ENCODE peak calls at places on chromosomes 6 and 20, in seven cellular contexts. One of them, this sample, is unnamed.
A peak's percentile ranks its signal among the peaks of the same experiment; 100 is the strongest.

GRCh38 chr6:27651371-27651732 is 178.4 kb upstream of the ZNF184 start:
- DNase-seq in small intestine: no peak
- DNase-seq in fibroblast of pulmonary artery: no peak
- DNase-seq in neural progenitor cell: peak; percentile 66
- DNase-seq in bronchial epithelial cell: peak; percentile 29
- DNase-seq in left ventricle myocardium inferior: no peak
- DNase-seq in effector memory CD4-positive, alpha-beta T cell: no peak
- DNase-seq in this sample: no peak

GRCh38 chr6:168193816-168194701 is 115.0 kb upstream of the FRMD1 start:
- DNase-seq in small intestine: no peak
- DNase-seq in fibroblast of pulmonary artery: no peak
- DNase-seq in neural progenitor cell: peak; percentile 30
- DNase-seq in bronchial epithelial cell: no peak
- DNase-seq in left ventricle myocardium inferior: no peak
- DNase-seq in effector memory CD4-positive, alpha-beta T cell: no peak
- DNase-seq in this sample: no peak

GRCh38 chr6:73395875-73396274 is 1.2 kb downstream of the DDX43 start:
- DNase-seq in small intestine: no peak
- DNase-seq in fibroblast of pulmonary artery: no peak
- DNase-seq in neural progenitor cell: no peak
- DNase-seq in bronchial epithelial cell: no peak
- DNase-seq in left ventricle myocardium inferior: no peak
- DNase-seq in effector memory CD4-positive, alpha-beta T cell: no peak
- DNase-seq in this sample: no peak

GRCh38 chr6:107657755-107658461 is 166.2 kb downstream of the SCML4 start:
- DNase-seq in small intestine: peak; percentile 42
- DNase-seq in fibroblast of pulmonary artery: peak; percentile 54
- DNase-seq in neural progenitor cell: no peak
- DNase-seq in bronchial epithelial cell: peak; percentile 76
- DNase-seq in left ventricle myocardium inferior: peak; percentile 29
- DNase-seq in effector memory CD4-positive, alpha-beta T cell: no peak
- DNase-seq in this sample: peak; percentile 65

GRCh38 chr20:16864958-16865357 is 116.8 kb downstream of the OTOR start:
- DNase-seq in small intestine: no peak
- DNase-seq in fibroblast of pulmonary artery: no peak
- DNase-seq in neural progenitor cell: no peak
- DNase-seq in bronchial epithelial cell: no peak
- DNase-seq in left ventricle myocardium inferior: no peak
- DNase-seq in effector memory CD4-positive, alpha-beta T cell: no peak
- DNase-seq in this sample: no peak

GRCh38 chr20:37364927-37365272 is 19.0 kb downstream of the SRC start:
- DNase-seq in small intestine: no peak
- DNase-seq in fibroblast of pulmonary artery: no peak
- DNase-seq in neural progenitor cell: no peak
- DNase-seq in bronchial epithelial cell: no peak
- DNase-seq in left ventricle myocardium inferior: no peak
- DNase-seq in effector memory CD4-positive, alpha-beta T cell: no peak
- DNase-seq in this sample: no peak

GRCh38 chr6:11172501-11173337 is 59.7 kb downstream of the NEDD9 start:
- DNase-seq in small intestine: peak; percentile 61
- DNase-seq in fibroblast of pulmonary artery: peak; percentile 60
- DNase-seq in neural progenitor cell: peak; percentile 82
- DNase-seq in bronchial epithelial cell: peak; percentile 58
- DNase-seq in left ventricle myocardium inferior: peak; percentile 68
- DNase-seq in effector memory CD4-positive, alpha-beta T cell: peak; percentile 46
- DNase-seq in this sample: peak; percentile 55

GRCh38 chr6:6972456-6972855 is 135.3 kb upstream of the RREB1 start:
- DNase-seq in small intestine: peak; percentile 50
- DNase-seq in fibroblast of pulmonary artery: peak; percentile 86
- DNase-seq in neural progenitor cell: no peak
- DNase-seq in bronchial epithelial cell: peak; percentile 76
- DNase-seq in left ventricle myocardium inferior: no peak
- DNase-seq in effector memory CD4-positive, alpha-beta T cell: no peak
- DNase-seq in this sample: no peak

GRCh38 chr20:50041238-50041915 is 58.6 kb downstream of the SNAI1 start:
- DNase-seq in small intestine: no peak
- DNase-seq in fibroblast of pulmonary artery: no peak
- DNase-seq in neural progenitor cell: no peak
- DNase-seq in bronchial epithelial cell: no peak
- DNase-seq in left ventricle myocardium inferior: no peak
- DNase-seq in effector memory CD4-positive, alpha-beta T cell: no peak
- DNase-seq in this sample: no peak

GRCh38 chr6:150069707-150070106 is 786 bp upstream of the ULBP3 start:
- DNase-seq in small intestine: no peak
- DNase-seq in fibroblast of pulmonary artery: no peak
- DNase-seq in neural progenitor cell: peak; percentile 28
- DNase-seq in bronchial epithelial cell: no peak
- DNase-seq in left ventricle myocardium inferior: no peak
- DNase-seq in effector memory CD4-positive, alpha-beta T cell: no peak
- DNase-seq in this sample: no peak

GRCh38 chr6:152246554-152247337 is 390.4 kb downstream of the SYNE1 start:
- DNase-seq in small intestine: no peak
- DNase-seq in fibroblast of pulmonary artery: peak; percentile 63
- DNase-seq in neural progenitor cell: no peak
- DNase-seq in bronchial epithelial cell: no peak
- DNase-seq in left ventricle myocardium inferior: no peak
- DNase-seq in effector memory CD4-positive, alpha-beta T cell: no peak
- DNase-seq in this sample: no peak

GRCh38 chr6:123742626-123743025 is 61.0 kb upstream of the NKAIN2 start:
- DNase-seq in small intestine: no peak
- DNase-seq in fibroblast of pulmonary artery: no peak
- DNase-seq in neural progenitor cell: no peak
- DNase-seq in bronchial epithelial cell: no peak
- DNase-seq in left ventricle myocardium inferior: no peak
- DNase-seq in effector memory CD4-positive, alpha-beta T cell: no peak
- DNase-seq in this sample: no peak

GRCh38 chr6:130357436-130357835 is 8.4 kb upstream of the TMEM200A start:
- DNase-seq in small intestine: no peak
- DNase-seq in fibroblast of pulmonary artery: no peak
- DNase-seq in neural progenitor cell: no peak
- DNase-seq in bronchial epithelial cell: no peak
- DNase-seq in left ventricle myocardium inferior: no peak
- DNase-seq in effector memory CD4-positive, alpha-beta T cell: no peak
- DNase-seq in this sample: no peak

GRCh38 chr6:169085466-169085865 is 168.2 kb downstream of the THBS2 start:
- DNase-seq in small intestine: no peak
- DNase-seq in fibroblast of pulmonary artery: no peak
- DNase-seq in neural progenitor cell: no peak
- DNase-seq in bronchial epithelial cell: no peak
- DNase-seq in left ventricle myocardium inferior: no peak
- DNase-seq in effector memory CD4-positive, alpha-beta T cell: no peak
- DNase-seq in this sample: no peak

GRCh38 chr20:53617791-53618489 is 24.3 kb upstream of the ZNF217 start:
- DNase-seq in small intestine: no peak
- DNase-seq in fibroblast of pulmonary artery: no peak
- DNase-seq in neural progenitor cell: no peak
- DNase-seq in bronchial epithelial cell: peak; percentile 31
- DNase-seq in left ventricle myocardium inferior: no peak
- DNase-seq in effector memory CD4-positive, alpha-beta T cell: no peak
- DNase-seq in this sample: no peak

GRCh38 chr20:53623454-53624206 is 30.0 kb upstream of the ZNF217 start:
- DNase-seq in small intestine: peak; percentile 81
- DNase-seq in fibroblast of pulmonary artery: peak; percentile 80
- DNase-seq in neural progenitor cell: peak; percentile 54
- DNase-seq in bronchial epithelial cell: peak; percentile 68
- DNase-seq in left ventricle myocardium inferior: peak; percentile 56
- DNase-seq in effector memory CD4-positive, alpha-beta T cell: no peak
- DNase-seq in this sample: peak; percentile 47

GRCh38 chr20:53623127-53623453 is 29.5 kb upstream of the ZNF217 start:
- DNase-seq in small intestine: no peak
- DNase-seq in fibroblast of pulmonary artery: no peak
- DNase-seq in neural progenitor cell: no peak
- DNase-seq in bronchial epithelial cell: no peak
- DNase-seq in left ventricle myocardium inferior: no peak
- DNase-seq in effector memory CD4-positive, alpha-beta T cell: no peak
- DNase-seq in this sample: no peak

GRCh38 chr20:53622247-53623114 is 28.8 kb upstream of the ZNF217 start:
- DNase-seq in small intestine: peak; percentile 52
- DNase-seq in fibroblast of pulmonary artery: peak; percentile 36
- DNase-seq in neural progenitor cell: no peak
- DNase-seq in bronchial epithelial cell: no peak
- DNase-seq in left ventricle myocardium inferior: no peak
- DNase-seq in effector memory CD4-positive, alpha-beta T cell: no peak
- DNase-seq in this sample: no peak

DNA sequence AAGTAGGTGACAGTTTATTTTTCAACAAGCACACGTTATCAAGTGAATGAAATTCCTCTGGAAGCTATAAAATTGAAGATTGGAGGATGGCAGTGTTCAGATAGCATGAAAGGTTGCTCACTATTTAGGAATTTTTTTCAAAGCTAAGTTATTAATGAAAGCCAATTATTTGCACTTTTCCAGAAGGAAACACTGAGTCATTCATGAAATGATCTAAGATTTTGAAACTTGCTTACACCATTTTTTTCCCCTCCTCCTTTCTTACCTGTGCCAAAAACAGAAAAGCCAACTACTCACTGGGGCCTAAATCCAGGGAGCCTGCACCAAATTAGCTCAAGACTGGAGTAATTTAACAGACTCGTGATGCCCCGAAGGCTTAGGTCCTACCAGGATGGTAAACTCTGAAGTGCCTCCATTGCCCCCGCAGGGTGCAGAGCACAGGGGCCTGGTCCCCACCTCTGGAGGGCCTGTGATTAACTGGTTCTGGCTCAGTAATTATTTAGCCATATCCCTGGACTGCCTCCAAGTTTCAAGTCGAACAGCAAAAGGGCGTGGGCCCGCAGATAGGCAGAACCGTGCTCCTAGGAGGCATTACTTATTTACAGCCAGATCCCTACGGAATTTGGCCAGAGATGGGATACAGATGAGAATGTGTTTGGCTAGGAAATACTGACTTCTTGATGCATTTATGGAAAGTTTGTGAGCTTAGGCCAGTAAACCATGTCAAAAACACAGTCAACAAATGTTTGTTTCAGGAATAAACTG is 28.0 kb upstream of the ZNF217 start:
- DNase-seq in small intestine: peak; percentile 86
- DNase-seq in fibroblast of pulmonary artery: peak; percentile 95
- DNase-seq in neural progenitor cell: no peak
- DNase-seq in bronchial epithelial cell: peak; percentile 96
- DNase-seq in left ventricle myocardium inferior: peak; percentile 35
- DNase-seq in effector memory CD4-positive, alpha-beta T cell: no peak
- DNase-seq in this sample: no peak
- H3K4me3 ChIP-seq in small intestine: no peak overlapping the region
- H3K4me3 ChIP-seq in fibroblast of pulmonary artery: no peak overlapping the region
- H3K4me3 ChIP-seq in neural progenitor cell: no peak overlapping the region
- H3K4me3 ChIP-seq in bronchial epithelial cell: no peak overlapping the region
- H3K4me3 ChIP-seq in left ventricle myocardium inferior: no peak overlapping the region
- H3K4me3 ChIP-seq in effector memory CD4-positive, alpha-beta T cell: no peak overlapping the region
- H3K4me3 ChIP-seq in this sample: no peak overlapping the region

GRCh38 chr6:5461365-5461764 is 200.1 kb downstream of the FARS2 start:
- DNase-seq in small intestine: no peak
- DNase-seq in fibroblast of pulmonary artery: no peak
- DNase-seq in neural progenitor cell: no peak
- DNase-seq in bronchial epithelial cell: no peak
- DNase-seq in left ventricle myocardium inferior: no peak
- DNase-seq in effector memory CD4-positive, alpha-beta T cell: no peak
- DNase-seq in this sample: no peak

GRCh38 chr6:5453531-5453930 is 192.2 kb downstream of the FARS2 start:
- DNase-seq in small intestine: no peak
- DNase-seq in fibroblast of pulmonary artery: no peak
- DNase-seq in neural progenitor cell: no peak
- DNase-seq in bronchial epithelial cell: no peak
- DNase-seq in left ventricle myocardium inferior: no peak
- DNase-seq in effector memory CD4-positive, alpha-beta T cell: no peak
- DNase-seq in this sample: no peak

GRCh38 chr6:5459346-5459745 is 198.0 kb downstream of the FARS2 start:
- DNase-seq in small intestine: no peak
- DNase-seq in fibroblast of pulmonary artery: no peak
- DNase-seq in neural progenitor cell: no peak
- DNase-seq in bronchial epithelial cell: no peak
- DNase-seq in left ventricle myocardium inferior: no peak
- DNase-seq in effector memory CD4-positive, alpha-beta T cell: no peak
- DNase-seq in this sample: no peak

GRCh38 chr6:5457036-5457435 is 195.7 kb downstream of the FARS2 start:
- DNase-seq in small intestine: no peak
- DNase-seq in fibroblast of pulmonary artery: peak; percentile 29
- DNase-seq in neural progenitor cell: no peak
- DNase-seq in bronchial epithelial cell: peak; percentile 74
- DNase-seq in left ventricle myocardium inferior: no peak
- DNase-seq in effector memory CD4-positive, alpha-beta T cell: no peak
- DNase-seq in this sample: no peak

GRCh38 chr6:5457983-5458683 is 196.8 kb downstream of the FARS2 start:
- DNase-seq in small intestine: no peak
- DNase-seq in fibroblast of pulmonary artery: no peak
- DNase-seq in neural progenitor cell: no peak
- DNase-seq in bronchial epithelial cell: peak; percentile 63
- DNase-seq in left ventricle myocardium inferior: no peak
- DNase-seq in effector memory CD4-positive, alpha-beta T cell: no peak
- DNase-seq in this sample: no peak
- H3K4me3 ChIP-seq in small intestine: no peak overlapping the region
- H3K4me3 ChIP-seq in fibroblast of pulmonary artery: no peak overlapping the region
- H3K4me3 ChIP-seq in neural progenitor cell: no peak overlapping the region
- H3K4me3 ChIP-seq in bronchial epithelial cell: peak overlapping the region; percentile 18
- H3K4me3 ChIP-seq in left ventricle myocardium inferior: no peak overlapping the region
- H3K4me3 ChIP-seq in effector memory CD4-positive, alpha-beta T cell: no peak overlapping the region
- H3K4me3 ChIP-seq in this sample: no peak overlapping the region

DNA sequence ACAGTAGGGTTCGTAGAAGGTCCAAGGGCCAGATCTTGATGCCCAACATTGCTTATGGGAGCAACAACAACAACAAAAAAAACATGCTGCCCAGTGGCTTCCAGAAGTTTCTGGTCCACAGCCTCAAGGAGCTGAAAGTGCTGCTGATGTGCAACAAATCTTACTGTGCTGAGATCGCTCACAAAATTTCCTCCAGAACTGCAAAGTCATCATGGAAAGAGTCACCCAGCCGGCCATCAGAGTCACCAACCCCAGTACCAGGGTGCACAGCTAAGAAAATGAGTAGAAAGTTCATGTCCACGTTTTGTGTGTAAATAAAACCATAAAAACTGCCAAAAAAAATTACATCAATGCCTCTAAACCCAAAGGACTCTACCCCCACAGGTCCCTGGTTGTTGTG is 3.8 kb downstream of the HLA-DPB1 start:
- DNase-seq in small intestine: no peak
- DNase-seq in fibroblast of pulmonary artery: no peak
- DNase-seq in neural progenitor cell: no peak
- DNase-seq in bronchial epithelial cell: no peak
- DNase-seq in left ventricle myocardium inferior: no peak
- DNase-seq in effector memory CD4-positive, alpha-beta T cell: no peak
- DNase-seq in this sample: no peak
- H3K4me3 ChIP-seq in small intestine: no peak overlapping the region
- H3K4me3 ChIP-seq in fibroblast of pulmonary artery: no peak overlapping the region
- H3K4me3 ChIP-seq in neural progenitor cell: no peak overlapping the region
- H3K4me3 ChIP-seq in bronchial epithelial cell: no peak overlapping the region
- H3K4me3 ChIP-seq in left ventricle myocardium inferior: peak overlapping the region; percentile 69
- H3K4me3 ChIP-seq in effector memory CD4-positive, alpha-beta T cell: no peak overlapping the region
- H3K4me3 ChIP-seq in this sample: no peak overlapping the region

GRCh38 chr6:116883005-116883404 is 6.0 kb downstream of the RFX6 start:
- DNase-seq in small intestine: no peak
- DNase-seq in fibroblast of pulmonary artery: peak; percentile 2
- DNase-seq in neural progenitor cell: no peak
- DNase-seq in bronchial epithelial cell: peak; percentile 31
- DNase-seq in left ventricle myocardium inferior: no peak
- DNase-seq in effector memory CD4-positive, alpha-beta T cell: no peak
- DNase-seq in this sample: no peak
- H3K4me3 ChIP-seq in small intestine: no peak overlapping the region
- H3K4me3 ChIP-seq in fibroblast of pulmonary artery: no peak overlapping the region
- H3K4me3 ChIP-seq in neural progenitor cell: no peak overlapping the region
- H3K4me3 ChIP-seq in bronchial epithelial cell: no peak overlapping the region
- H3K4me3 ChIP-seq in left ventricle myocardium inferior: no peak overlapping the region
- H3K4me3 ChIP-seq in effector memory CD4-positive, alpha-beta T cell: no peak overlapping the region
- H3K4me3 ChIP-seq in this sample: no peak overlapping the region

GRCh38 chr20:51412333-51412761 is 130.2 kb downstream of the NFATC2 start:
- DNase-seq in small intestine: no peak
- DNase-seq in fibroblast of pulmonary artery: peak; percentile 36
- DNase-seq in neural progenitor cell: no peak
- DNase-seq in bronchial epithelial cell: no peak
- DNase-seq in left ventricle myocardium inferior: peak; percentile 45
- DNase-seq in effector memory CD4-positive, alpha-beta T cell: no peak
- DNase-seq in this sample: no peak
- H3K4me3 ChIP-seq in small intestine: no peak overlapping the region
- H3K4me3 ChIP-seq in fibroblast of pulmonary artery: no peak overlapping the region
- H3K4me3 ChIP-seq in neural progenitor cell: no peak overlapping the region
- H3K4me3 ChIP-seq in bronchial epithelial cell: no peak overlapping the region
- H3K4me3 ChIP-seq in left ventricle myocardium inferior: peak overlapping the region; percentile 35
- H3K4me3 ChIP-seq in effector memory CD4-positive, alpha-beta T cell: no peak overlapping the region
- H3K4me3 ChIP-seq in this sample: no peak overlapping the region

This sample was measured in Jurkat, Clone E6-1.